ENCODE peak calls at places on chromosomes 16 and 17, in ten cellular contexts. One of them, this sample, is unnamed.

GRCh38 chr17:76434870-76435269 is 18.1 kb downstream of the UBE2O start:
- DNase-seq in transverse colon: no peak
- DNase-seq in upper lobe of left lung: no peak
- DNase-seq in SK-N-SH: no peak
- DNase-seq in GM12878: no peak
- DNase-seq in sigmoid colon: no peak
- DNase-seq in K562: no peak
- DNase-seq in stomach: no peak
- DNase-seq in HepG2: no peak
- DNase-seq in H1: no peak
- DNase-seq in this sample: no peak

GRCh38 chr16:85613609-85614337 is 651 bp downstream of the GSE1 start:
- DNase-seq in transverse colon: peak; percentile 66
- DNase-seq in upper lobe of left lung: peak; percentile 54
- DNase-seq in SK-N-SH: peak; percentile 87
- DNase-seq in GM12878: no peak
- DNase-seq in sigmoid colon: peak; percentile 86
- DNase-seq in K562: peak; percentile 64
- DNase-seq in stomach: peak; percentile 55
- DNase-seq in HepG2: peak; percentile 46
- DNase-seq in H1: peak; percentile 82
- DNase-seq in this sample: no peak

GRCh38 chr17:66829883-66830282 is 5.0 kb upstream of the CACNG5 start:
- DNase-seq in transverse colon: no peak
- DNase-seq in upper lobe of left lung: no peak
- DNase-seq in SK-N-SH: no peak
- DNase-seq in GM12878: no peak
- DNase-seq in sigmoid colon: peak; percentile 28
- DNase-seq in K562: no peak
- DNase-seq in stomach: no peak
- DNase-seq in HepG2: no peak
- DNase-seq in H1: no peak
- DNase-seq in this sample: no peak

GRCh38 chr16:50581830-50582229 is 33.6 kb downstream of the NKD1 start:
- DNase-seq in transverse colon: no peak
- DNase-seq in upper lobe of left lung: no peak
- DNase-seq in SK-N-SH: no peak
- DNase-seq in GM12878: no peak
- DNase-seq in sigmoid colon: no peak
- DNase-seq in K562: no peak
- DNase-seq in stomach: no peak
- DNase-seq in HepG2: no peak
- DNase-seq in H1: no peak
- DNase-seq in this sample: no peak

GRCh38 chr16:84032458-84033178 is 10.0 kb downstream of the SLC38A8 start:
- DNase-seq in transverse colon: no peak
- DNase-seq in upper lobe of left lung: no peak
- DNase-seq in SK-N-SH: no peak
- DNase-seq in GM12878: no peak
- DNase-seq in sigmoid colon: no peak
- DNase-seq in K562: no peak
- DNase-seq in stomach: no peak
- DNase-seq in HepG2: no peak
- DNase-seq in H1: no peak
- DNase-seq in this sample: no peak

GRCh38 chr17:46148247-46148646 is 45.0 kb downstream of the KANSL1 start:
- DNase-seq in transverse colon: no peak
- DNase-seq in upper lobe of left lung: no peak
- DNase-seq in SK-N-SH: no peak
- DNase-seq in GM12878: no peak
- DNase-seq in sigmoid colon: no peak
- DNase-seq in K562: no peak
- DNase-seq in stomach: no peak
- DNase-seq in HepG2: no peak
- DNase-seq in H1: no peak
- DNase-seq in this sample: no peak

GRCh38 chr16:23424292-23424958 is 28.6 kb downstream of the COG7 start:
- DNase-seq in transverse colon: peak; percentile 84
- DNase-seq in upper lobe of left lung: peak; percentile 73
- DNase-seq in SK-N-SH: no peak
- DNase-seq in GM12878: no peak
- DNase-seq in sigmoid colon: peak; percentile 89
- DNase-seq in K562: no peak
- DNase-seq in stomach: no peak
- DNase-seq in HepG2: no peak
- DNase-seq in H1: no peak
- DNase-seq in this sample: no peak

GRCh38 chr17:79810138-79811027 is 13.5 kb upstream of the CBX8 start:
- DNase-seq in transverse colon: peak; percentile 85
- DNase-seq in upper lobe of left lung: peak; percentile 73
- DNase-seq in SK-N-SH: peak; percentile 97
- DNase-seq in GM12878: no peak
- DNase-seq in sigmoid colon: peak; percentile 82
- DNase-seq in K562: peak; percentile 88
- DNase-seq in stomach: peak; percentile 84
- DNase-seq in HepG2: peak; percentile 83
- DNase-seq in H1: peak; percentile 79
- DNase-seq in this sample: no peak

GRCh38 chr17:4072487-4073157 is 70.2 kb downstream of the ZZEF1 start:
- DNase-seq in transverse colon: no peak
- DNase-seq in upper lobe of left lung: no peak
- DNase-seq in SK-N-SH: no peak
- DNase-seq in GM12878: no peak
- DNase-seq in sigmoid colon: no peak
- DNase-seq in K562: no peak
- DNase-seq in stomach: no peak
- DNase-seq in HepG2: no peak
- DNase-seq in H1: no peak
- DNase-seq in this sample: no peak

GRCh38 chr17:39866013-39866730 is 1.8 kb upstream of the ZPBP2 start:
- DNase-seq in transverse colon: no peak
- DNase-seq in upper lobe of left lung: no peak
- DNase-seq in SK-N-SH: no peak
- DNase-seq in GM12878: no peak
- DNase-seq in sigmoid colon: no peak
- DNase-seq in K562: no peak
- DNase-seq in stomach: no peak
- DNase-seq in HepG2: no peak
- DNase-seq in H1: no peak
- DNase-seq in this sample: no peak

GRCh38 chr16:74019608-74020007 is 277.0 kb upstream of the PSMD7 start:
- DNase-seq in transverse colon: no peak
- DNase-seq in upper lobe of left lung: no peak
- DNase-seq in SK-N-SH: no peak
- DNase-seq in GM12878: no peak
- DNase-seq in sigmoid colon: no peak
- DNase-seq in K562: no peak
- DNase-seq in stomach: no peak
- DNase-seq in HepG2: no peak
- DNase-seq in H1: no peak
- DNase-seq in this sample: no peak

DNA sequence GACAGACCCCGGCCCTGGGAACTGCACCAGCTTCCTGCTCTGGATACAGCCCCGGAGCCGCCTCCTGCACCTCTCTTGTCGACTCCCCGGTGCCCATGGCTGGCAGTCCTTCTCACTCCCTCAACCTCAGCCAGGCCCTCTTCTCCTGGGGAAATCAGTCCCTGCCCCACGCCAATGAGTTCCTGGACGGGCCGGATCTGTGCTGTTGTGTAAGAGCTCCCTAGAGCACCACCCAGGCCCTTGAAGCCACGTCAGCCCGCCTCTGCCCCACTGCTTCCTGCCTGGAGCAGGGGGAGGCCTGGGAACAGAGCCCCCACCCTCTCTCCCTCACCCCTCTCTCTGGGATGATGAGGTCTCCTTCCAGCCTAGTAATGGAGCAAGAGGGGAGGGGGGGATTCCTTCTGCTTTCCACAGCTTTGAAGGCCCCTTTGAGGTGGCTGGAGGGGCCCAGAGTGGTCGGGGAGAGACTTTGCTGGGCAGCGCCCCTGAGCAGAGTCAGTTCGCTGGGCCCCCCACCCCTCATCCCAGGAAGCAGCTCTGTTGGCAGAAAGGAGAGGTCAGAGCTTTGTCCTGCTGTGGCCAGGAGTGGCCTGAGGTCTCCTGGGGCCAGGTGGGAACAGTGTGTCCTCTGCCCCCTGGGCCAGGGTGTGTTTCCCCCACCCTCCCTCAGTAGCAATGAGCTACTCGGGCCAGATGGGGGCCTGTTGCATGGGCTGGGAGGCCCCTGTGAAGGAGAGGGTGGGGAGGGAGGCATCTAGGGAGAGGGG is 3.8 kb downstream of the PRR29 start:
- DNase-seq in transverse colon: no peak
- DNase-seq in upper lobe of left lung: peak; percentile 84
- DNase-seq in SK-N-SH: peak; percentile 27
- DNase-seq in GM12878: no peak
- DNase-seq in sigmoid colon: peak; percentile 84
- DNase-seq in K562: peak; percentile 15
- DNase-seq in stomach: no peak
- DNase-seq in HepG2: no peak
- DNase-seq in H1: no peak
- DNase-seq in this sample: no peak
- TF ChIP-seq POLR2AphosphoS5 in transverse colon: no peak
- TF ChIP-seq POLR2AphosphoS5 in upper lobe of left lung: peak; percentile 36
- TF ChIP-seq POLR2AphosphoS5 in SK-N-SH: no peak
- TF ChIP-seq POLR2AphosphoS5 in GM12878: no peak
- TF ChIP-seq POLR2AphosphoS5 in sigmoid colon: no peak
- TF ChIP-seq POLR2AphosphoS5 in K562: no peak
- TF ChIP-seq POLR2AphosphoS5 in stomach: peak; percentile 13
- TF ChIP-seq POLR2AphosphoS5 in HepG2: no peak
- TF ChIP-seq POLR2AphosphoS5 in H1: no peak
- TF ChIP-seq POLR2AphosphoS5 in this sample: peak; percentile 16

DNA sequence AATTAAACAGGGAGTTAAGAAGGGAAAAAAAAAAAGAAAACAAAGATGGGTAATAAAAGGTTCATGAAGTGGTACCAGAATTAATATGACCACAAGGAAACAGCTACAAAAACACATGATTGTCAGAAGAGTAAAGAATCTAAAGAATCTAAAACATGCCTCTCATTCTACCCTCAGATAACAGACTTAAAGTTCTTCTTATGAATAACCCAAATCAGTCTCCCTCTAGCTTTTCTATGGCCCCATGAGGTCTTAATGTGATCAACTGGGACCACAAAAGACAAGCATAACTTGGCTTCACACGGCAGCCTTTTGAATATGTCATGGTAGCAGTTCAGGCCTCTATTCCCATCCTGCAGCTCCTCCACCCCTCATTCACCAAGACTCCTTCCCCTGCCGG is 6.9 kb downstream of the MYH10 start:
- DNase-seq in transverse colon: no peak
- DNase-seq in upper lobe of left lung: no peak
- DNase-seq in SK-N-SH: no peak
- DNase-seq in GM12878: no peak
- DNase-seq in sigmoid colon: no peak
- DNase-seq in K562: no peak
- DNase-seq in stomach: no peak
- DNase-seq in HepG2: no peak
- DNase-seq in H1: no peak
- DNase-seq in this sample: no peak
- H3K36me3 ChIP-seq in transverse colon: no peaks in the 10 kb centered on the region
- H3K36me3 ChIP-seq in upper lobe of left lung: no peaks in the 10 kb centered on the region
- H3K36me3 ChIP-seq in SK-N-SH: peaks cover 42% of the 10 kb centered on the region
- H3K36me3 ChIP-seq in GM12878: no peaks in the 10 kb centered on the region
- H3K36me3 ChIP-seq in sigmoid colon: no peaks in the 10 kb centered on the region
- H3K36me3 ChIP-seq in K562: peaks cover 61% of the 10 kb centered on the region
- H3K36me3 ChIP-seq in stomach: peaks cover 5% of the 10 kb centered on the region
- H3K36me3 ChIP-seq in HepG2: peaks cover 11% of the 10 kb centered on the region
- H3K36me3 ChIP-seq in H1: peaks cover 43% of the 10 kb centered on the region
- H3K36me3 ChIP-seq in this sample: peaks cover 6% of the 10 kb centered on the region

GRCh38 chr16:66414891-66415290 is 12.2 kb upstream of the BEAN1 start:
- DNase-seq in transverse colon: no peak
- DNase-seq in upper lobe of left lung: no peak
- DNase-seq in SK-N-SH: no peak
- DNase-seq in GM12878: no peak
- DNase-seq in sigmoid colon: no peak
- DNase-seq in K562: no peak
- DNase-seq in stomach: no peak
- DNase-seq in HepG2: no peak
- DNase-seq in H1: no peak
- DNase-seq in this sample: no peak
- TF ChIP-seq EP300 in transverse colon: no peak
- TF ChIP-seq EP300 in upper lobe of left lung: no peak
- TF ChIP-seq EP300 in SK-N-SH: no peak
- TF ChIP-seq EP300 in GM12878: no peak
- TF ChIP-seq EP300 in sigmoid colon: no peak
- TF ChIP-seq EP300 in K562: no peak
- TF ChIP-seq EP300 in stomach: no peak
- TF ChIP-seq EP300 in HepG2: no peak
- TF ChIP-seq EP300 in H1: no peak
- TF ChIP-seq EP300 in this sample: no peak

GRCh38 chr17:36464765-36465088 is 21.8 kb upstream of the ZNHIT3 start:
- DNase-seq in transverse colon: no peak
- DNase-seq in upper lobe of left lung: no peak
- DNase-seq in SK-N-SH: no peak
- DNase-seq in GM12878: no peak
- DNase-seq in sigmoid colon: no peak
- DNase-seq in K562: no peak
- DNase-seq in stomach: no peak
- DNase-seq in HepG2: no peak
- DNase-seq in H1: peak; percentile 61
- DNase-seq in this sample: no peak

GRCh38 chr17:36470499-36470898 is 16.0 kb upstream of the ZNHIT3 start:
- DNase-seq in transverse colon: no peak
- DNase-seq in upper lobe of left lung: no peak
- DNase-seq in SK-N-SH: no peak
- DNase-seq in GM12878: no peak
- DNase-seq in sigmoid colon: no peak
- DNase-seq in K562: no peak
- DNase-seq in stomach: no peak
- DNase-seq in HepG2: no peak
- DNase-seq in H1: no peak
- DNase-seq in this sample: no peak

GRCh38 chr17:36474571-36474970 is 11.9 kb upstream of the ZNHIT3 start:
- DNase-seq in transverse colon: no peak
- DNase-seq in upper lobe of left lung: no peak
- DNase-seq in SK-N-SH: no peak
- DNase-seq in GM12878: no peak
- DNase-seq in sigmoid colon: no peak
- DNase-seq in K562: no peak
- DNase-seq in stomach: no peak
- DNase-seq in HepG2: no peak
- DNase-seq in H1: no peak
- DNase-seq in this sample: no peak

GRCh38 chr17:36468903-36469635 is 17.4 kb upstream of the ZNHIT3 start:
- DNase-seq in transverse colon: no peak
- DNase-seq in upper lobe of left lung: no peak
- DNase-seq in SK-N-SH: no peak
- DNase-seq in GM12878: no peak
- DNase-seq in sigmoid colon: peak; percentile 25
- DNase-seq in K562: no peak
- DNase-seq in stomach: no peak
- DNase-seq in HepG2: no peak
- DNase-seq in H1: no peak
- DNase-seq in this sample: no peak

DNA sequence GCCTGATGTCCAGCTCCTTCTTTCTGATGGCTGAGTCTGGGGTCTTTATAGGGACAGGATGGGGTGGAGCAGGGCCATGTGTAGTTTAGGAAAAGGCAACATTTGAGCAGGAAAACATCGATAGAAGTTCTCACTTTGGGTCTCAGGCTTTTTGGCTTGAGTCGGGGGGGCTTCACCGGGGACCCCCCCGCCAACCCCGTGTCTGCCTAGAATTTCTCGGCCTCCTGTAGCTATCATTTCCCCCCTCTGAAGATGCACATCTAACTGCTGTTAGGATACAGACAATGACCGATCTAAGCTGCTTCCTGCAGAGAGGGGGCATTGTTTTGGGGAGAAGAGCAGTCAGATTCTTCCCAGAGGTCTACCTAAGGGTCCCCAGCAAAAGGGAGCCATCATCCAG is 16.7 kb upstream of the ZNHIT3 start:
- DNase-seq in transverse colon: no peak
- DNase-seq in upper lobe of left lung: no peak
- DNase-seq in SK-N-SH: no peak
- DNase-seq in GM12878: no peak
- DNase-seq in sigmoid colon: peak; percentile 0
- DNase-seq in K562: no peak
- DNase-seq in stomach: no peak
- DNase-seq in HepG2: no peak
- DNase-seq in H1: no peak
- DNase-seq in this sample: no peak
- TF ChIP-seq POLR2AphosphoS5 in transverse colon: no peak
- TF ChIP-seq POLR2AphosphoS5 in upper lobe of left lung: no peak
- TF ChIP-seq POLR2AphosphoS5 in SK-N-SH: no peak
- TF ChIP-seq POLR2AphosphoS5 in GM12878: no peak
- TF ChIP-seq POLR2AphosphoS5 in sigmoid colon: no peak
- TF ChIP-seq POLR2AphosphoS5 in K562: no peak
- TF ChIP-seq POLR2AphosphoS5 in stomach: no peak
- TF ChIP-seq POLR2AphosphoS5 in HepG2: no peak
- TF ChIP-seq POLR2AphosphoS5 in H1: no peak
- TF ChIP-seq POLR2AphosphoS5 in this sample: no peak

This sample was measured in esophagus muscularis mucosa.